ENCODE peak calls at places on chromosomes 16 and 17, in ten cellular contexts. W is BJ; Q is cardiac muscle cell; N is fibroblast of lung; B is transverse colon; M is PC-3; X is A549; E is SW480; F is CD8-positive, alpha-beta T cell; U is naive thymus-derived CD4-positive, alpha-beta T cell. A is an unnamed sample.

GRCh38 chr17:2957631-2958286 is 105.6 kb downstream of the OR1D5 start:
- DNase-seq in W (no peak), Q (peak; percentile 53), N (peak; percentile 68), B (no peak), M (no peak), X (no peak), E (no peak), F (no peak), U (no peak), A (no peak)

GRCh38 chr17:78725448-78726021 is 56.5 kb downstream of the CYTH1 start:
- DNase-seq in W (no peak), Q (no peak), N (no peak), B (no peak), M (no peak), X (no peak), E (no peak), F (no peak), U (no peak), A (no peak)

GRCh38 chr16:29775742-29776408 is 2.2 kb upstream of the ZG16 start:
- DNase-seq in W (no peak), Q (peak; percentile 57), N (peak; percentile 62), B (no peak), M (peak; percentile 52), X (no peak), E (peak; percentile 41), F (no peak), U (no peak), A (no peak)

GRCh38 chr17:50425682-50426471 is at the start of gene ACSF2:
- DNase-seq in W (no peak), Q (peak; percentile 65), N (peak; percentile 49), B (peak; percentile 88), M (peak; percentile 76), X (peak; percentile 87), E (peak; percentile 27), F (peak; percentile 63), U (peak; percentile 64), A (no peak)

GRCh38 chr17:51768706-51769105 is 389.8 kb downstream of the CA10 start:
- DNase-seq in W (no peak), Q (no peak), N (no peak), B (no peak), M (no peak), X (no peak), E (no peak), F (no peak), U (no peak), A (no peak)

GRCh38 chr17:82204831-82205719 is 7.6 kb downstream of the CCDC57 start:
- DNase-seq in W (no peak), Q (peak; percentile 63), N (peak; percentile 80), B (no peak), M (peak; percentile 91), X (peak; percentile 70), E (peak; percentile 74), F (no peak), U (no peak), A (no peak)

GRCh38 chr16:55444754-55445485 is 34.1 kb upstream of the MMP2 start:
- DNase-seq in W (no peak), Q (no peak), N (no peak), B (peak; percentile 20), M (no peak), X (no peak), E (no peak), F (no peak), U (no peak), A (peak; percentile 4)

GRCh38 chr17:77322534-77323412 is 182.0 kb downstream of the SEC14L1 start:
- DNase-seq in W (peak; percentile 96), Q (peak; percentile 99), N (peak; percentile 99), B (peak; percentile 72), M (peak; percentile 99), X (peak; percentile 93), E (peak; percentile 90), F (no peak), U (no peak), A (no peak)

GRCh38 chr16:69701452-69701851 is 24.9 kb downstream of the NQO1 start:
- DNase-seq in W (no peak), Q (no peak), N (no peak), B (no peak), M (no peak), X (no peak), E (no peak), F (no peak), U (no peak), A (no peak)

GRCh38 chr16:14072360-14072759 is 1.2 kb downstream of the MRTFB start:
- DNase-seq in W (no peak), Q (no peak), N (no peak), B (no peak), M (no peak), X (no peak), E (no peak), F (no peak), U (no peak), A (no peak)

GRCh38 chr16:66127459-66128362 is 238.8 kb upstream of the CDH5 start:
- DNase-seq in W (no peak), Q (peak; percentile 70), N (peak; percentile 17), B (no peak), M (peak; percentile 23), X (no peak), E (peak; percentile 56), F (no peak), U (no peak), A (no peak)

GRCh38 chr17:78114831-78115723 is 13.5 kb downstream of the TMC6 start:
- DNase-seq in W (no peak), Q (no peak), N (no peak), B (no peak), M (no peak), X (no peak), E (no peak), F (no peak), U (no peak), A (peak; percentile 94)

GRCh38 chr17:54172096-54172495 is 349.4 kb downstream of the KIF2B start:
- DNase-seq in W (no peak), Q (no peak), N (no peak), B (no peak), M (no peak), X (no peak), E (no peak), F (no peak), U (no peak), A (no peak)

GRCh38 chr17:31385428-31386285 is 5.8 kb upstream of the RAB11FIP4 start:
- DNase-seq in W (no peak), Q (no peak), N (peak; percentile 6), B (no peak), M (no peak), X (no peak), E (no peak), F (no peak), U (no peak), A (no peak)

GRCh38 chr16:30659507-30660423 is 1.5 kb downstream of the FBRS start:
- DNase-seq in W (no peak), Q (no peak), N (peak; percentile 26), B (peak; percentile 46), M (no peak), X (no peak), E (no peak), F (peak; percentile 72), U (peak; percentile 18), A (no peak)

GRCh38 chr16:53457670-53458069 is 23.4 kb downstream of the RBL2 start:
- DNase-seq in W (no peak), Q (no peak), N (no peak), B (peak; percentile 57), M (no peak), X (no peak), E (peak; percentile 81), F (peak; percentile 86), U (peak; percentile 90), A (no peak)

GRCh38 chr16:11848842-11849241 is 2.5 kb downstream of the RSL1D1 start:
- DNase-seq in W (no peak), Q (peak; percentile 25), N (peak; percentile 45), B (no peak), M (no peak), X (no peak), E (no peak), F (no peak), U (no peak), A (no peak)

GRCh38 chr17:70098030-70098429 is 23.0 kb downstream of the KCNJ16 start:
- DNase-seq in W (no peak), Q (no peak), N (no peak), B (no peak), M (no peak), X (no peak), E (no peak), F (no peak), U (no peak), A (no peak)

GRCh38 chr17:28698253-28698941 is 13.3 kb downstream of the PROCA1 start:
- DNase-seq in W (no peak), Q (no peak), N (no peak), B (peak; percentile 87), M (no peak), X (peak; percentile 91), E (peak; percentile 71), F (no peak), U (no peak), A (no peak)

GRCh38 chr16:12381662-12382061 is 405.1 kb downstream of the SNX29 start:
- DNase-seq in W (no peak), Q (no peak), N (no peak), B (no peak), M (no peak), X (no peak), E (no peak), F (no peak), U (no peak), A (no peak)

GRCh38 chr17:21029032-21029431 is 13.8 kb downstream of the USP22 start:
- DNase-seq in W (peak; percentile 29), Q (peak; percentile 76), N (peak; percentile 80), B (no peak), M (peak; percentile 56), X (no peak), E (no peak), F (no peak), U (no peak), A (no peak)

GRCh38 chr17:45270828-45271418 is 9.0 kb upstream of the SPATA32 start:
- DNase-seq in W (no peak), Q (peak; percentile 18), N (no peak), B (no peak), M (peak; percentile 31), X (peak; percentile 68), E (no peak), F (peak; percentile 58), U (peak; percentile 58), A (no peak)

GRCh38 chr16:50467943-50468748 is 80.0 kb upstream of the NKD1 start:
- DNase-seq in W (no peak), Q (no peak), N (peak; percentile 28), B (peak; percentile 11), M (no peak), X (no peak), E (peak; percentile 93), F (no peak), U (peak; percentile 7), A (peak; percentile 11)

GRCh38 chr16:73268311-73268997 is 220.5 kb upstream of the ZFHX3 start:
- DNase-seq in W (no peak), Q (peak; percentile 6), N (peak; percentile 18), B (no peak), M (no peak), X (peak; percentile 10), E (peak; percentile 9), F (no peak), U (no peak), A (no peak)

GRCh38 chr17:75633484-75634375 is 496 bp downstream of the SMIM5 start:
- DNase-seq in W (peak; percentile 64), Q (peak; percentile 89), N (peak; percentile 85), B (peak; percentile 92), M (peak; percentile 98), X (peak; percentile 98), E (peak; percentile 90), F (peak; percentile 59), U (peak; percentile 36), A (peak; percentile 67)

GRCh38 chr16:49019826-49020401 is 261.7 kb downstream of the CBLN1 start:
- DNase-seq in W (no peak), Q (no peak), N (peak; percentile 50), B (no peak), M (peak; percentile 13), X (no peak), E (no peak), F (no peak), U (no peak), A (no peak)

GRCh38 chr17:66966529-66967418 is 2.3 kb downstream of the CACNG4 start:
- DNase-seq in W (no peak), Q (no peak), N (no peak), B (no peak), M (no peak), X (no peak), E (no peak), F (no peak), U (no peak), A (no peak)

GRCh38 chr17:6796887-6797490 is 21.0 kb downstream of the FBXO39 start:
- DNase-seq in W (no peak), Q (no peak), N (peak; percentile 32), B (no peak), M (peak; percentile 87), X (no peak), E (peak; percentile 61), F (no peak), U (no peak), A (no peak)

A was measured in substantia nigra.